ENCODE peak calls at places on chromosomes 5 and 9, in seven cellular contexts. M is esophagus squamous epithelium, S is left lung, D is IMR-90, A is left ventricle myocardium inferior, T is HFF-Myc, Y is hepatocyte. W is an unnamed sample.

GRCh38 chr5:82259172-82259800 is 18.9 kb downstream of the RPS23 start:
- DNase-seq in M (no peak), T (no peak), D (peak; percentile 47), A (no peak), Y (peak; percentile 13), S (no peak), W (peak; percentile 40)

GRCh38 chr5:144422025-144422424 is 251.4 kb downstream of the KCTD16 start:
- DNase-seq in D (no peak), A (no peak), T (no peak), S (no peak), M (no peak), Y (no peak), W (no peak)

GRCh38 chr5:53200309-53200708 is 90.8 kb upstream of the MOCS2 start:
- DNase-seq in Y (no peak), A (no peak), D (peak; percentile 4), T (no peak), M (no peak), S (no peak), W (no peak)

GRCh38 chr5:2709996-2710689 is 41.3 kb downstream of the IRX2 start:
- DNase-seq in T (no peak), D (no peak), A (no peak), M (no peak), S (no peak), Y (no peak), W (no peak)

GRCh38 chr5:132027027-132027426 is 15.6 kb upstream of the ACSL6 start:
- DNase-seq in D (no peak), Y (no peak), A (no peak), T (no peak), S (no peak), M (no peak), W (no peak)

GRCh38 chr9:33065157-33066076 is 11.1 kb downstream of the SMU1 start:
- DNase-seq in S (no peak), D (no peak), M (no peak), T (no peak), Y (no peak), A (no peak), W (no peak)

GRCh38 chr5:105924366-105924765 is 1746.4 kb downstream of the EFNA5 start:
- DNase-seq in D (peak; percentile 81), Y (no peak), T (no peak), A (no peak), M (no peak), S (no peak), W (peak; percentile 51)

GRCh38 chr9:90995516-90995915 is 193.9 kb downstream of the SYK start:
- DNase-seq in Y (no peak), A (no peak), D (no peak), T (no peak), S (no peak), M (no peak), W (no peak)

GRCh38 chr5:95872333-95873268 is 50.1 kb upstream of the GLRX start:
- DNase-seq in M (no peak), D (no peak), S (no peak), Y (no peak), A (no peak), T (no peak), W (no peak)

GRCh38 chr5:121873409-121873808 is 21.7 kb downstream of the FTMT start:
- DNase-seq in M (no peak), A (no peak), Y (no peak), D (no peak), T (no peak), S (no peak), W (no peak)

GRCh38 chr5:121867403-121867802 is 15.7 kb downstream of the FTMT start:
- DNase-seq in D (no peak), S (no peak), A (no peak), T (no peak), M (no peak), Y (no peak), W (no peak)

GRCh38 chr5:121872846-121873245 is 21.2 kb downstream of the FTMT start:
- DNase-seq in S (no peak), D (no peak), T (no peak), M (no peak), Y (no peak), A (no peak), W (no peak)

DNA sequence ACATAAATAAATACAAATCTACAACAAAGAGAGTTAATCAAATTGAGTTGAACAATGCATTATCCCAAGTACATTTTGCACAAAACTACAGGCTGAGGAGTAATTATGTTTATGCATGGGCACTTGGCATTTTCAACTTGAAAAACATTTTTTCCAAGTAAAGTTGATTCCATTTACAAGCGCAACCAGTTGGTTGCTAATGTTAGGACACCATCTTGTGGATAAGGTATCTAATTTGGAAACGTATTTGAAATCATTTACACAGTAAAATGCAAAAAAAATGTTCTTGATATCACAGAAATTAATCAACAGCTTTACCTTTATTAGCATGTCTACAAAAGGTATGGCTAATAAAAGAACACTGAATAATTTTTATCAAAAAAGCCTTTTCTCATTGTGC is 18.8 kb downstream of the FTMT start:
- DNase-seq in T (no peak), S (no peak), D (peak; percentile 1), Y (peak; percentile 38), A (no peak), M (no peak), W (peak; percentile 6)
- TF ChIP-seq CTCF in T (no peak), S (peak; percentile 12), D (peak; percentile 23), Y (peak; percentile 60), A (peak; percentile 40), M (no peak), W (no peak)

DNA sequence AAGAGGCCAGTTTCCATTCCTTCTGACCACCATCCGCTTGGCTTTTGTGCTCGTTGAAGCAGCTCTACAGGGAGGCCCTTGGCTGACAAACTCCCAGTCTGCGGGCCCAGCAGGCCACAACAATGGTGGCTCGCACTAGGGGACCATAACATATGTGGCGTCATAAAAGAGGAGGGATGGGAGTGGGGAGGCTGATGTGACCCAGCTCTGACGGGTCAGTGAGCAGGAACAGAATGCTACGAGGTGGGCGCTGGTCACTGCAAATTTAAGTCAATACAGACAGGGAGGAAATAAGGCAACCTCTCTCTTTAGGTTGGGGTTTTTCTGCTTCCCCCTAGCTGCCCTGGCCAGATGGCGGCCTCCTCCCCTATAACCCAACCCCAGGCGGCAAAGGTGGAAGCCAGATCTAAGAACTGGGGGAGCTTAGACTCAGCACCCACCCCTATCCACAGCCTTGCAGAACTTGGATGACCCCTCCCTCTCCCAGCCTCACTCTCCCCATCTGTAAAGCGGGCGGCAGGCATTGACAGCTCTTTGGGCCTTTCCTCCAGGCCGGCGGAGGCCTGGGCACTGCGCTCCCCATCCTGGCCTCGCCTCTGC is 778 bp downstream of the FRRS1L start:
- DNase-seq in M (no peak), A (no peak), S (no peak), T (no peak), D (no peak), Y (no peak), W (no peak)
- H3K4me3 ChIP-seq in M (no peak overlapping the region), A (peak overlapping the region; percentile 47), S (no peak overlapping the region), T (no peak overlapping the region), D (no peak overlapping the region), Y (no peak overlapping the region), W (no peak overlapping the region)

DNA sequence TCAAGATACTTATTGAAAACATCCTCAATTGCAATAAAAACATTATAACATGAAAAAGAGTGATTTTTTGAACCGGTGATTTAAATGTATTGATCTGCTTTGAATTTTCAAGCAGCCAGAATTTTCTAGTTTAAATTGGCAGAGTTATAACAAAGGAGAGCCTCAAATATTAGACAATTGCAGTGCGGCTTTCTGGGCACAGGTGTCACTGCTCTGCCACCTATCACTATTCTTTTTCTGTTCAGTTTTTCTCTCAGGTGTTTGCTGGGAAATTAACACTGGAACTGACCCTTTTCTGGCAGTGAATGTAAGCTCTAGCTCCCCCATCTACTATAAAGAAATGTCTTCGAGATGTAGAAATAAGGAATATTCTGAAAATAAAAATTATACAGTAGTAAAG is 23.0 kb downstream of the ZBED3 start:
- DNase-seq in D (no peak), M (no peak), A (no peak), T (no peak), S (no peak), Y (no peak), W (no peak)
- TF ChIP-seq CTCF in D (no peak), M (no peak), A (no peak), T (no peak), S (no peak), Y (no peak), W (peak; percentile 22)

GRCh38 chr5:181114284-181114843 is 16.6 kb downstream of the OR2V1 start:
- DNase-seq in A (no peak), T (no peak), D (no peak), S (no peak), M (no peak), Y (no peak), W (no peak)

GRCh38 chr5:181111010-181111409 is 20.0 kb downstream of the OR2V1 start:
- DNase-seq in T (no peak), D (no peak), M (no peak), A (no peak), Y (no peak), S (no peak), W (no peak)

GRCh38 chr5:181109489-181110013 is 21.4 kb downstream of the OR2V1 start:
- DNase-seq in T (no peak), A (no peak), M (no peak), D (no peak), Y (no peak), S (no peak), W (no peak)

GRCh38 chr5:181107699-181108098 is 23.3 kb downstream of the OR2V1 start:
- DNase-seq in Y (no peak), D (no peak), T (no peak), S (no peak), M (no peak), A (no peak), W (no peak)

GRCh38 chr5:181108578-181109165 is 22.3 kb downstream of the OR2V1 start:
- DNase-seq in S (no peak), T (no peak), Y (no peak), D (no peak), A (no peak), M (no peak), W (no peak)
- H3K4me3 ChIP-seq in S (no peak overlapping the region), T (no peak overlapping the region), Y (no peak overlapping the region), D (no peak overlapping the region), A (no peak overlapping the region), M (no peak overlapping the region), W (no peak overlapping the region)

DNA sequence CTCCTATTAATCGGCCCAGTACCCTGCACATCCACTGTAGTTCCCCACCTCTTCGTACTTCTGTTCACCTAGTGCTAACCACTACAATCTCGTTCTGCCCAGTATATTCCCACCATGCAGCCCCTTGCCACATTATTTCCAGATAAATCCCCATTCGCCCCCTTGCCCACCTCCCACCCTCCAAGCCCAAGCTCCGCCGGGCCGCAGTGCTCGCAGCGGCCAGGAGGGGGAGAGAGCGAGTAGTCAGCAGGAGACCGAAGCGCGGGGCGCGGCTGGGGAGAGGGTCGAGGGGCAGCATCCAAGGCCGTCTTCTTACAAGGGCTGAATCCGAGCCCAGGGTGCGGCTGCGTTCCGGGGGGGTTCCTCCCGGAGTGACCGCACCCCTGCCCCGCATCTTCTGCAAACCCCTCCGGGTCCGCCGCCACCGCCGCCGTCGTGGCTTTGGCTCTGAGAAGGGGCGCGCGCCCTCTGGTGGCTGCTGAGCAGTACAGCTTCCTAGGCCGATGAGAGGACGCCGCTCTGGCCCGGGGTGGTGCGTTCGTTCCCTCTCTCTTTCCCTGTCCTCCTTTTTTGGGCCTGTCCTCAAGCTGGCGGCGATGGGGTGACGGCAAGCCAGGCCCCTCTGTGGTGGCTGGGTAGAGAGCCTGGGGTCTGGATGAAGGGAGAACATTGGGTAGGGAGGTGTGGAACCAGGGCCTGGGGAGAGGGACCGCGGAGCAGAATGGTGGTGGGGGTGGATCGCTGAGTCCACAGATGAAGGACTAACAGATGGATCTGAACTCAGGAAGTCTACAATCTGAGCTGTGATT is 30.0 kb upstream of the PSD2 start:
- DNase-seq in T (no peak), Y (peak; percentile 91), S (peak; percentile 97), M (no peak), D (peak; percentile 57), A (peak; percentile 79), W (peak; percentile 27)
- TF ChIP-seq CTCF in T (peak; percentile 88), Y (peak; percentile 98), S (peak; percentile 97), M (peak; percentile 97), D (peak; percentile 61), A (peak; percentile 97), W (peak; percentile 76)

GRCh38 chr5:114237766-114238165 is 124.1 kb upstream of the KCNN2 start:
- DNase-seq in S (no peak), Y (no peak), A (no peak), M (no peak), T (peak; percentile 77), D (peak; percentile 99), W (peak; percentile 10)
- H3K4me3 ChIP-seq in S (no peak overlapping the region), Y (no peak overlapping the region), A (no peak overlapping the region), M (no peak overlapping the region), T (no peak overlapping the region), D (no peak overlapping the region), W (no peak overlapping the region)

W was measured in bronchial epithelial cell.